ENCODE peak calls at places on chromosomes 12 and 14, in six cellular contexts. One of them, this sample, is unnamed.

GRCh38 chr12:105927553-105927952 is 211.2 kb downstream of the NUAK1 start:
- DNase-seq in NB4: no peak
- DNase-seq in HepG2: no peak
- DNase-seq in A549: no peak
- DNase-seq in GM12878: no peak
- DNase-seq in K562: no peak
- DNase-seq in this sample: no peak

GRCh38 chr12:122336015-122336946 is 70.0 kb upstream of the VPS33A start:
- DNase-seq in NB4: peak; percentile 72
- DNase-seq in HepG2: peak; percentile 23
- DNase-seq in GM12878: no peak
- DNase-seq in A549: peak; percentile 38
- DNase-seq in K562: peak; percentile 33
- DNase-seq in this sample: peak; percentile 40

GRCh38 chr14:24271134-24271833 is at the start of gene RABGGTA:
- DNase-seq in NB4: peak; percentile 92
- DNase-seq in K562: peak; percentile 93
- DNase-seq in A549: peak; percentile 91
- DNase-seq in HepG2: peak; percentile 96
- DNase-seq in GM12878: peak; percentile 80
- DNase-seq in this sample: peak; percentile 79

GRCh38 chr12:127284870-127285431 is 982.0 kb upstream of the TMEM132C start:
- DNase-seq in HepG2: no peak
- DNase-seq in K562: no peak
- DNase-seq in GM12878: no peak
- DNase-seq in A549: no peak
- DNase-seq in NB4: no peak
- DNase-seq in this sample: peak; percentile 3

GRCh38 chr14:102770910-102771543 is 6.2 kb upstream of the TRAF3 start:
- DNase-seq in K562: no peak
- DNase-seq in A549: no peak
- DNase-seq in HepG2: no peak
- DNase-seq in GM12878: no peak
- DNase-seq in NB4: no peak
- DNase-seq in this sample: no peak

GRCh38 chr14:54902143-54902520 is 494 bp downstream of the GCH1 start:
- DNase-seq in HepG2: peak; percentile 62
- DNase-seq in A549: peak; percentile 35
- DNase-seq in NB4: peak; percentile 77
- DNase-seq in K562: peak; percentile 27
- DNase-seq in GM12878: no peak
- DNase-seq in this sample: no peak

GRCh38 chr12:98073610-98074009 is 441.8 kb upstream of the TMPO start:
- DNase-seq in NB4: no peak
- DNase-seq in GM12878: no peak
- DNase-seq in A549: no peak
- DNase-seq in HepG2: no peak
- DNase-seq in K562: no peak
- DNase-seq in this sample: no peak

GRCh38 chr12:125738211-125738610 is 673.0 kb downstream of the AACS start:
- DNase-seq in HepG2: no peak
- DNase-seq in K562: no peak
- DNase-seq in NB4: no peak
- DNase-seq in GM12878: no peak
- DNase-seq in A549: no peak
- DNase-seq in this sample: no peak

GRCh38 chr12:130819681-130820080 is 19.4 kb downstream of the STX2 start:
- DNase-seq in K562: no peak
- DNase-seq in HepG2: no peak
- DNase-seq in NB4: no peak
- DNase-seq in A549: no peak
- DNase-seq in GM12878: no peak
- DNase-seq in this sample: no peak

GRCh38 chr12:64745259-64745807 is 13.9 kb downstream of the GNS start:
- DNase-seq in GM12878: no peak
- DNase-seq in A549: no peak
- DNase-seq in K562: no peak
- DNase-seq in NB4: no peak
- DNase-seq in HepG2: no peak
- DNase-seq in this sample: no peak

GRCh38 chr12:95200128-95200973 is 16.9 kb downstream of the FGD6 start:
- DNase-seq in A549: no peak
- DNase-seq in HepG2: no peak
- DNase-seq in K562: no peak
- DNase-seq in NB4: no peak
- DNase-seq in GM12878: no peak
- DNase-seq in this sample: peak; percentile 52

GRCh38 chr14:92684801-92685560 is 63.4 kb downstream of the LGMN start:
- DNase-seq in HepG2: no peak
- DNase-seq in K562: peak; percentile 66
- DNase-seq in GM12878: no peak
- DNase-seq in NB4: no peak
- DNase-seq in A549: no peak
- DNase-seq in this sample: no peak

GRCh38 chr14:67533754-67534085 is 630 bp downstream of the PLEKHH1 start:
- DNase-seq in HepG2: no peak
- DNase-seq in K562: no peak
- DNase-seq in NB4: no peak
- DNase-seq in A549: no peak
- DNase-seq in GM12878: no peak
- DNase-seq in this sample: no peak

GRCh38 chr14:77509366-77509765 is 10.8 kb upstream of the ISM2 start:
- DNase-seq in A549: no peak
- DNase-seq in NB4: no peak
- DNase-seq in HepG2: no peak
- DNase-seq in K562: no peak
- DNase-seq in GM12878: no peak
- DNase-seq in this sample: no peak

GRCh38 chr12:7870335-7870734 is 2.4 kb downstream of the SLC2A14 start:
- DNase-seq in GM12878: no peak
- DNase-seq in K562: no peak
- DNase-seq in A549: no peak
- DNase-seq in HepG2: no peak
- DNase-seq in NB4: no peak
- DNase-seq in this sample: no peak

GRCh38 chr14:55546212-55546874 is 33.7 kb upstream of the KTN1 start:
- DNase-seq in HepG2: no peak
- DNase-seq in A549: no peak
- DNase-seq in NB4: no peak
- DNase-seq in K562: no peak
- DNase-seq in GM12878: peak; percentile 33
- DNase-seq in this sample: no peak

GRCh38 chr14:79596531-79596930 is 614.8 kb downstream of the DIO2 start:
- DNase-seq in GM12878: no peak
- DNase-seq in NB4: no peak
- DNase-seq in HepG2: no peak
- DNase-seq in A549: no peak
- DNase-seq in K562: no peak
- DNase-seq in this sample: no peak

GRCh38 chr14:31926652-31927347 is 150.3 kb upstream of the ARHGAP5 start:
- DNase-seq in A549: no peak
- DNase-seq in GM12878: no peak
- DNase-seq in HepG2: peak; percentile 46
- DNase-seq in NB4: no peak
- DNase-seq in K562: no peak
- DNase-seq in this sample: peak; percentile 81

GRCh38 chr12:16165506-16165905 is 112.0 kb downstream of the SLC15A5 start:
- DNase-seq in A549: peak; percentile 16
- DNase-seq in GM12878: no peak
- DNase-seq in K562: no peak
- DNase-seq in NB4: peak; percentile 49
- DNase-seq in HepG2: peak; percentile 18
- DNase-seq in this sample: peak; percentile 33

GRCh38 chr12:131056626-131057025 is 102.9 kb downstream of the ADGRD1 start:
- DNase-seq in GM12878: no peak
- DNase-seq in NB4: no peak
- DNase-seq in A549: no peak
- DNase-seq in HepG2: no peak
- DNase-seq in K562: no peak
- DNase-seq in this sample: no peak

GRCh38 chr14:80605536-80605935 is 336.0 kb downstream of the CEP128 start:
- DNase-seq in GM12878: no peak
- DNase-seq in A549: no peak
- DNase-seq in NB4: no peak
- DNase-seq in HepG2: no peak
- DNase-seq in K562: no peak
- DNase-seq in this sample: no peak

GRCh38 chr12:70154960-70155589 is 88.2 kb upstream of the CNOT2 start:
- DNase-seq in HepG2: no peak
- DNase-seq in A549: no peak
- DNase-seq in GM12878: no peak
- DNase-seq in K562: no peak
- DNase-seq in NB4: peak; percentile 21
- DNase-seq in this sample: no peak

GRCh38 chr12:57138526-57139272 is 8.7 kb downstream of the LRP1-AS start:
- DNase-seq in K562: peak; percentile 63
- DNase-seq in A549: no peak
- DNase-seq in GM12878: no peak
- DNase-seq in HepG2: peak; percentile 83
- DNase-seq in NB4: peak; percentile 56
- DNase-seq in this sample: no peak

GRCh38 chr12:116370004-116370404 is 92.5 kb upstream of the MED13L start:
- DNase-seq in HepG2: no peak
- DNase-seq in A549: no peak
- DNase-seq in GM12878: no peak
- DNase-seq in K562: no peak
- DNase-seq in NB4: no peak
- DNase-seq in this sample: no peak

GRCh38 chr12:124508323-124509096 is 58.9 kb downstream of the NCOR2 start:
- DNase-seq in GM12878: no peak
- DNase-seq in HepG2: no peak
- DNase-seq in NB4: peak; percentile 62
- DNase-seq in A549: no peak
- DNase-seq in K562: no peak
- DNase-seq in this sample: no peak

GRCh38 chr14:28381656-28382055 is 384.9 kb upstream of the FOXG1 start:
- DNase-seq in K562: no peak
- DNase-seq in GM12878: no peak
- DNase-seq in HepG2: no peak
- DNase-seq in NB4: no peak
- DNase-seq in A549: no peak
- DNase-seq in this sample: no peak

GRCh38 chr12:91931110-91931509 is 214.5 kb downstream of the BTG1 start:
- DNase-seq in GM12878: no peak
- DNase-seq in A549: no peak
- DNase-seq in K562: no peak
- DNase-seq in NB4: no peak
- DNase-seq in HepG2: no peak
- DNase-seq in this sample: no peak

GRCh38 chr14:100484531-100485267 is 102.5 kb downstream of the BEGAIN start:
- DNase-seq in NB4: no peak
- DNase-seq in GM12878: no peak
- DNase-seq in A549: no peak
- DNase-seq in HepG2: no peak
- DNase-seq in K562: no peak
- DNase-seq in this sample: no peak

DNA sequence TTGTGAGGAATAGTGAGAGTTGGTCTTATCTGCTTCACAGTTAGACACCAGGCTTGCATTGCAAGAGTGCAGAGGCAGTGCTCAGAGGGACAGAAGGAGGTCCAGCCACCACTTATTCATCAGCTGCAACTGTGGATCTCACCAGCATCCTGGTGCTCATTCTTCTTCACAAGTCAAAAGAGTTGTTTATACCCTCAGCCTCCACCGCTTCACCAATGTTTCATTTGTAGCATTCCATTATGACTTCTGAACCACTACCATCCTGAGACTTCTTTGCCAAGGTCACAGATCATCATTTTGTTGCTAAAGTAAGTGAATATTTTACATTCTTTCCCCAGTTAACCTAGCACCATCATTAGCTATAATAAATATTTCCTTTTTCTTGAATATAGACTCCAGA is 230.5 kb upstream of the KITLG start:
- DNase-seq in A549: no peak
- DNase-seq in GM12878: no peak
- DNase-seq in HepG2: no peak
- DNase-seq in K562: no peak
- DNase-seq in NB4: no peak
- DNase-seq in this sample: no peak
- TF ChIP-seq MYC in A549: no peak
- TF ChIP-seq MYC in GM12878: no peak
- TF ChIP-seq MYC in HepG2: no peak
- TF ChIP-seq MYC in K562: no peak
- TF ChIP-seq MYC in NB4: no peak
- TF ChIP-seq MYC in this sample: no peak

DNA sequence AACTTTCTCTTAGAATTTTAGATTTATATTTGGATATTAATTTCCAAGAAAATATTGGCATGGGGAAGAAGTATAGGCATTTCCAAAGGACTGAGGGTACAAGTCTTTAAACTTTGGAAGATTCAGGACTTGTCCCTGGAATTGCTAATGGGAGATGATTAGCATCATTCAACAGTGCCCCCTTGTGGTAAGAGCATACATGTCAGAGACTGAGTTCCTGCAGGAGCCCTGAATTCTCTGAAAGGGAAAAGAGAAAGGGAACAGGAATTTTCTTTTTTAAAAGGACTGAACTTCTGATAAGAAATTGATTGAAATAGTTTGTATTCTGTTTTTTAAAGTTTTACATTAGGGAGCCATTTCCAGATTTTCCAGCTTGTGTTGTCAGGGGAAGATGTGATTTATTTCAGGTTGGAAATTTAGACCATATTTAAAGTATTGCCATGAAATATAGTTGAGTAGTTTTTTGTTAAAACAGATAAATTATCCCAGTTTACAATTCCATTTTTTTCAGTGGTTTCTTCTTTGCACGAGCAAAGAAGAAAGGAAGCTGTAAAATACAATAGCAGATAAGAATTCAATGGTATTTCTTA is 44.0 kb upstream of the REP15 start:
- DNase-seq in NB4: peak; percentile 77
- DNase-seq in GM12878: peak; percentile 8
- DNase-seq in A549: peak; percentile 70
- DNase-seq in HepG2: peak; percentile 71
- DNase-seq in K562: peak; percentile 62
- DNase-seq in this sample: peak; percentile 86
- TF ChIP-seq MAX in NB4: no peak
- TF ChIP-seq MAX in GM12878: no peak
- TF ChIP-seq MAX in A549: no peak
- TF ChIP-seq MAX in HepG2: no peak
- TF ChIP-seq MAX in K562: no peak
- TF ChIP-seq MAX in this sample: no peak

GRCh38 chr14:94685166-94685581 is 73.0 kb downstream of the SERPINA3 start:
- DNase-seq in NB4: no peak
- DNase-seq in A549: no peak
- DNase-seq in GM12878: no peak
- DNase-seq in HepG2: peak; percentile 28
- DNase-seq in K562: no peak
- DNase-seq in this sample: no peak
- TF ChIP-seq MYC in NB4: no peak
- TF ChIP-seq MYC in A549: no peak
- TF ChIP-seq MYC in GM12878: no peak
- TF ChIP-seq MYC in HepG2: peak; percentile 67
- TF ChIP-seq MYC in K562: no peak
- TF ChIP-seq MYC in this sample: no peak

DNA sequence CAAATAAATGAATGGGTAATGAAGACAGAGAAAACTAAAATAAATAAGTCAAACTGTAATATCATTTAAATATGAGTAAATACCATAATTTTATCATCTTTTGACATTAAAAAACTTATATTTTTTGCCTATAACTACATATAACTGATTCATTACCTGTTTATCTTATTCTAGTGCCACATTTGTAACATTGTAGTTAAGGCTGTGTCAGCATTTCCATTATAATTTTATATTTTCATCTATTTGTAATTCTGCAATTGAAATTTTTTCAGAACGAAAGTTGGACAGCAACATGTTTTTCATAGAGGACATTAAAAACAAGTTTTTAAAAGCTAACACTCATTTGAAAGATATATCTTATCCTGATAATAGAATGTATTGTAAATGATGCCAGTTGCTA is 1286.5 kb downstream of the LRFN5 start:
- DNase-seq in GM12878: no peak
- DNase-seq in NB4: no peak
- DNase-seq in HepG2: no peak
- DNase-seq in K562: no peak
- DNase-seq in A549: no peak
- DNase-seq in this sample: no peak
- TF ChIP-seq MAX in GM12878: no peak
- TF ChIP-seq MAX in NB4: no peak
- TF ChIP-seq MAX in HepG2: no peak
- TF ChIP-seq MAX in K562: no peak
- TF ChIP-seq MAX in A549: no peak
- TF ChIP-seq MAX in this sample: no peak